ENCODE peak calls at places on chromosome 4, in five cellular contexts. A is HCT116, J is hepatocyte, N is adrenal gland, H is BE2C. L is an unnamed sample.

GRCh38 chr4:81491943-81492342 is 20.2 kb upstream of the RASGEF1B start:
- DNase-seq in H (no peak), A (no peak), J (no peak), N (no peak), L (no peak)

GRCh38 chr4:175560628-175561027 is 251.4 kb downstream of the GPM6A start:
- DNase-seq in N (no peak), J (peak; percentile 25), A (peak; percentile 32), H (no peak), L (peak; percentile 2)

GRCh38 chr4:155529197-155529596 is 137.5 kb upstream of the GUCY1A1 start:
- DNase-seq in A (no peak), H (peak; percentile 53), N (no peak), J (no peak), L (no peak)

GRCh38 chr4:169128902-169129301 is 118.8 kb upstream of the CBR4 start:
- DNase-seq in A (no peak), N (no peak), H (peak; percentile 44), J (no peak), L (no peak)

GRCh38 chr4:26176621-26177121 is 144.1 kb upstream of the RBPJ start:
- DNase-seq in J (peak; percentile 60), N (no peak), A (no peak), H (no peak), L (no peak)

GRCh38 chr4:56940403-56940802 is 32.7 kb downstream of the REST start:
- DNase-seq in N (peak; percentile 38), J (no peak), H (no peak), A (no peak), L (no peak)

GRCh38 chr4:163548481-163549243 is 54.2 kb downstream of the TMA16 start:
- DNase-seq in J (peak; percentile 71), N (no peak), H (peak; percentile 37), A (no peak), L (peak; percentile 16)

GRCh38 chr4:150581611-150582010 is 340 bp upstream of the MAB21L2 start:
- DNase-seq in A (no peak), H (peak; percentile 90), J (peak; percentile 63), N (peak; percentile 85), L (no peak)

GRCh38 chr4:171812377-171813194 is 618 bp upstream of the GALNTL6 start:
- DNase-seq in N (no peak), J (peak; percentile 11), A (no peak), H (peak; percentile 22), L (no peak)

GRCh38 chr4:124940387-124940786 is 227.9 kb upstream of the ANKRD50 start:
- DNase-seq in N (no peak), A (peak; percentile 62), J (no peak), H (no peak), L (peak; percentile 92)

GRCh38 chr4:143381171-143382118 is 44.8 kb downstream of the GAB1 start:
- DNase-seq in H (no peak), N (peak; percentile 98), A (no peak), J (peak; percentile 58), L (peak; percentile 39)

GRCh38 chr4:7689773-7690693 is 249.6 kb downstream of the AFAP1 start:
- DNase-seq in H (no peak), A (no peak), N (no peak), J (no peak), L (no peak)

GRCh38 chr4:40980318-40980883 is 230.6 kb downstream of the NSUN7 start:
- DNase-seq in J (no peak), H (no peak), N (no peak), A (no peak), L (no peak)

GRCh38 chr4:14695411-14695810 is 306.9 kb upstream of the CPEB2 start:
- DNase-seq in A (no peak), N (no peak), H (no peak), J (no peak), L (no peak)

GRCh38 chr4:101224358-101225218 is 122.7 kb downstream of the PPP3CA start:
- DNase-seq in H (no peak), A (no peak), N (no peak), J (no peak), L (no peak)

GRCh38 chr4:89469930-89470375 is 162.4 kb upstream of the GPRIN3 start:
- DNase-seq in N (no peak), J (no peak), A (no peak), H (no peak), L (peak; percentile 70)

GRCh38 chr4:174423257-174423944 is 98.9 kb downstream of the HPGD start:
- DNase-seq in N (peak; percentile 73), H (peak; percentile 14), J (peak; percentile 30), A (peak; percentile 56), L (peak; percentile 84)

GRCh38 chr4:144355809-144356757 is 215.6 kb upstream of the GYPA start:
- DNase-seq in H (no peak), A (peak; percentile 67), N (no peak), J (peak; percentile 77), L (peak; percentile 97)

GRCh38 chr4:184472540-184473264 is 1.6 kb downstream of the IRF2 start:
- DNase-seq in A (no peak), J (peak; percentile 91), N (peak; percentile 89), H (peak; percentile 87), L (no peak)

GRCh38 chr4:92677805-92678204 is 374.0 kb downstream of the GRID2 start:
- DNase-seq in J (no peak), A (no peak), N (no peak), H (no peak), L (no peak)

GRCh38 chr4:70863099-70863790 is 23.6 kb upstream of the GRSF1 start:
- DNase-seq in A (no peak), N (no peak), J (no peak), H (no peak), L (no peak)

GRCh38 chr4:48137766-48138349 is 3.8 kb upstream of the TXK start:
- DNase-seq in H (no peak), N (no peak), J (no peak), A (no peak), L (no peak)

GRCh38 chr4:26468283-26468949 is 21.9 kb downstream of the CCKAR start:
- DNase-seq in N (no peak), H (no peak), J (no peak), A (no peak), L (no peak)

GRCh38 chr4:163448541-163449203 is 24.9 kb downstream of the TKTL2 start:
- DNase-seq in H (peak; percentile 9), N (no peak), A (no peak), J (no peak), L (peak; percentile 26)

GRCh38 chr4:23717528-23718248 is 172.2 kb downstream of the PPARGC1A start:
- DNase-seq in J (peak; percentile 18), A (no peak), H (peak; percentile 46), N (peak; percentile 53), L (no peak)

GRCh38 chr4:108336076-108336475 is 167.3 kb upstream of the LEF1 start:
- DNase-seq in N (no peak), H (no peak), J (no peak), A (no peak), L (peak; percentile 72)

GRCh38 chr4:96646146-96646545 is 806.3 kb downstream of the PDHA2 start:
- DNase-seq in N (no peak), A (no peak), H (no peak), J (no peak), L (no peak)
- TF ChIP-seq CTCF in N (no peak), A (no peak), H (no peak), J (no peak), L (no peak)

DNA sequence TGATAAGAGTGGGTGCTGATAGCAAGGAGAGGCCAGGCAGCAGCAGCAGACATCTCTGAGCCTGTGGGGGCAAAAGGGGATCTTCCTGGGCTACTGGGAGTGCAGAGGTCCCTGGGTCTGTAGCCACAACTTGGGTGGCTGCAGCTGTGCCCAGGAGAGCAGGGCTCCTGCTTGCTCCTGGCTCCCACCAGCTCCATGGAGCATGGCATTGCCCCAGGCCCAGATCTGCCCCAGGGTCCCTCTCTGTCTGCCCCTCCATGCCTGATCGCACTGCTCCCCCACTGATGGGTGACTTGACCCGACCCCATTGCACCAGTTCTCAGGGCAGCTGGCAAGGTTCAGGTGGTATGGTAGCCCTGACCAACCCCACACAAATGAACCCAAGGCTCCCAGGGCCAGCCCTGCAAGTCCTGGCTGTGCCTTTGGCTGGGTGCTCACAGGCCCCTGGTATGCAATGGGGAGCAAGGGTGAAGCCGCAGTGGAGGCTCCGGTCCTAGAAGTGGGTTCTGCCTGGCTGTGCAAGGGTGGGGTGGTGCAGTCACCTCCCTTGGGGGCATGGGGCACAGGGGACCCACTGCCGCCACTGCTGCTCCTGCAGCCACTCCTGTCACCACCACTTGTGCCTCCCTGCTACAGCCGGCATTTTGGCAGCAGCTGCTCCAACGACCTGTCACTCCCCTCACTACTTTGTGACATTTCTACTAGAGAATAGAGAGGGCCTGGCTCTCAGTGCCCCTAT is 184.9 kb downstream of the NPFFR2 start:
- DNase-seq in N (no peak), J (no peak), H (no peak), A (no peak), L (no peak)
- H3K4me3 ChIP-seq in N (no peak overlapping the region), J (no peak overlapping the region), H (no peak overlapping the region), A (no peak overlapping the region), L (no peak overlapping the region)

DNA sequence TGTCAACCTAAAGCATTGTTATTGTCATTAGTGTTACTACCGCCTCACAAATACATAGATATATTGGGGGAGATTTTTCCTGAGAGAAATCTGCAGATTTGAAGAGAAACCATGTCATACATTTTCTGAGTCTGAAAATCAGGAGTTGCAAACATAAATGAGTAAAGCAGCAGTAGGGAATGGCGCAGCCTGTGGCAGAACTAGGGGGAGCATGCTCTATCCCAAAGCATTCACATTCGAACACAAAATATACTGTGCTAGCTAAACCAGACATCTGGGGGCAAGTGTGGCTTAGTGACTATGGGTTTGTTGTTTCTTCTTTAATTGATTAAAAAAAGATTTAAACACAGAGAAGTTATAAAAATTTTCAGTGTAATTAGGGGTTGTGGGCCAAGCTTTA is 83.2 kb downstream of the CPE start:
- DNase-seq in N (no peak), A (no peak), H (no peak), J (no peak), L (no peak)
- TF ChIP-seq CTCF in N (no peak), A (no peak), H (no peak), J (no peak), L (no peak)

DNA sequence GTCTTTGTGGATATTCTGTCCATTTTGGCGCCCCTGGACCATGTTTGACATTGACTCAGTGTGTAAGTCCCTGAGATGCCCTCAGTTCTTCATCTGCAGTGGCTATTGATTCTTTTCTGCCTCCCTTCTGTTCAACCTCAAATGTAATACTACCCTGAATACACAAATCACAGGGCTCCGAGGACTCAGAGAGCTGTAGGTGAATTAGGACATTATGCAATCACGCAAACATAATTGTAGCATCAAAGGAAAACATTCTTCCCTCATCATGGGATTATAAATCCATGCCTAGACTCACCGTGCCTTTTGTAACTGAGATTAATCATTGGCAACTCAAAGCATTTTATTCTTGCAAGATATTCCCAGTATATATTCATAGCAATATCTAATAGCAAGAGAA is 161.3 kb upstream of the PACRGL start:
- DNase-seq in H (no peak), J (no peak), A (no peak), N (no peak), L (no peak)
- H3K4me3 ChIP-seq in H (no peak overlapping the region), J (no peak overlapping the region), A (no peak overlapping the region), N (no peak overlapping the region), L (no peak overlapping the region)